ENCODE peak calls at places on chromosomes 5 and 9, in seven cellular contexts. G is A549; E is Caco-2; I is CD4-positive, CD25-positive, alpha-beta regulatory T cell; T is mucosa of descending colon; P is mammary epithelial cell; H is small intestine. O is an unnamed sample. For H3K4me1, the result is how much of the 10 kb centered on the place peaks cover.

GRCh38 chr5:124156408-124157027 is 589.9 kb downstream of the ZNF608 start:
- DNase-seq in G (no peak), E (no peak), I (no peak), T (no peak), P (no peak), H (no peak), O (no peak)

GRCh38 chr5:53099546-53099945 is 10.0 kb downstream of the MOCS2 start:
- DNase-seq in G (no peak), E (no peak), I (no peak), T (no peak), P (no peak), H (no peak), O (no peak)

GRCh38 chr5:180898621-180899246 is at the start of gene BTNL8:
- DNase-seq in G (no peak), E (peak), I (no peak), T (peak), P (peak), H (peak), O (peak)

GRCh38 chr9:96565684-96566360 is 53.8 kb downstream of the CDC14B start:
- DNase-seq in G (no peak), E (no peak), I (no peak), T (peak), P (peak), H (no peak), O (peak)

GRCh38 chr5:2505217-2505616 is 246.3 kb downstream of the IRX2 start:
- DNase-seq in G (no peak), E (no peak), I (no peak), T (no peak), P (no peak), H (no peak), O (no peak)

GRCh38 chr9:71509054-71509453 is 259.3 kb downstream of the CEMIP2 start:
- DNase-seq in G (peak), E (no peak), I (no peak), T (no peak), P (peak), H (no peak), O (no peak)

GRCh38 chr5:145341842-145342241 is 493.3 kb downstream of the PRELID2 start:
- DNase-seq in G (peak), E (no peak), I (no peak), T (no peak), P (peak), H (no peak), O (no peak)

GRCh38 chr5:34919077-34919476 is 3.6 kb downstream of the BRIX1 start:
- DNase-seq in G (peak), E (no peak), I (no peak), T (no peak), P (no peak), H (no peak), O (no peak)

GRCh38 chr9:2802494-2802921 is 41.4 kb downstream of the PUM3 start:
- DNase-seq in G (peak), E (no peak), I (no peak), T (no peak), P (no peak), H (no peak), O (no peak)

GRCh38 chr5:41908374-41909079 is 4.4 kb downstream of the RIMOC1 start:
- DNase-seq in G (no peak), E (no peak), I (no peak), T (no peak), P (peak), H (no peak), O (no peak)

GRCh38 chr5:83802686-83803085 is 82.0 kb upstream of the HAPLN1 start:
- DNase-seq in G (no peak), E (no peak), I (no peak), T (no peak), P (peak), H (no peak), O (no peak)

GRCh38 chr5:180289433-180289832 is 2.5 kb downstream of the MAPK9 start:
- DNase-seq in G (no peak), E (no peak), I (no peak), T (peak), P (peak), H (peak), O (peak)

GRCh38 chr9:31700252-31701045 is 684.0 kb upstream of the ACO1 start:
- DNase-seq in G (no peak), E (no peak), I (no peak), T (no peak), P (peak), H (no peak), O (no peak)

GRCh38 chr5:33313150-33313549 is 127.6 kb upstream of the TARS1 start:
- DNase-seq in G (peak), E (no peak), I (no peak), T (peak), P (peak), H (peak), O (peak)

GRCh38 chr9:134181648-134182034 is 17.3 kb upstream of the RNU6ATAC start:
- DNase-seq in G (no peak), E (no peak), I (no peak), T (no peak), P (no peak), H (no peak), O (no peak)

GRCh38 chr5:176497852-176498251 is 39.4 kb downstream of the RNF44 start:
- DNase-seq in G (no peak), E (no peak), I (no peak), T (no peak), P (peak), H (no peak), O (no peak)

GRCh38 chr9:80285325-80285724 is 713.6 kb downstream of the TLE4 start:
- DNase-seq in G (no peak), E (no peak), I (no peak), T (peak), P (peak), H (no peak), O (no peak)

GRCh38 chr9:92607773-92608172 is 62.2 kb downstream of the IPPK start:
- DNase-seq in G (no peak), E (no peak), I (no peak), T (no peak), P (no peak), H (no peak), O (no peak)

GRCh38 chr5:170443624-170444023 is 54.5 kb upstream of the KCNMB1 start:
- DNase-seq in G (no peak), E (no peak), I (no peak), T (no peak), P (no peak), H (no peak), O (no peak)

GRCh38 chr5:151095341-151096000 is 14.6 kb upstream of the TNIP1 start:
- DNase-seq in G (peak), E (peak), I (no peak), T (peak), P (no peak), H (peak), O (peak)

GRCh38 chr5:5787366-5787765 is 364.9 kb downstream of the ICE1 start:
- DNase-seq in G (no peak), E (no peak), I (no peak), T (no peak), P (no peak), H (no peak), O (no peak)

GRCh38 chr9:35822926-35823325 is 5.6 kb downstream of the FAM221B start:
- DNase-seq in G (no peak), E (no peak), I (no peak), T (no peak), P (no peak), H (no peak), O (no peak)

GRCh38 chr9:109966643-109967368 is 186.8 kb downstream of the PALM2AKAP2 start:
- DNase-seq in G (no peak), E (no peak), I (no peak), T (no peak), P (no peak), H (no peak), O (no peak)
- H3K4me1 ChIP-seq in G (under half), E (under half), I (under half), T (under half), P (under half), H (under half), O (under half)

DNA sequence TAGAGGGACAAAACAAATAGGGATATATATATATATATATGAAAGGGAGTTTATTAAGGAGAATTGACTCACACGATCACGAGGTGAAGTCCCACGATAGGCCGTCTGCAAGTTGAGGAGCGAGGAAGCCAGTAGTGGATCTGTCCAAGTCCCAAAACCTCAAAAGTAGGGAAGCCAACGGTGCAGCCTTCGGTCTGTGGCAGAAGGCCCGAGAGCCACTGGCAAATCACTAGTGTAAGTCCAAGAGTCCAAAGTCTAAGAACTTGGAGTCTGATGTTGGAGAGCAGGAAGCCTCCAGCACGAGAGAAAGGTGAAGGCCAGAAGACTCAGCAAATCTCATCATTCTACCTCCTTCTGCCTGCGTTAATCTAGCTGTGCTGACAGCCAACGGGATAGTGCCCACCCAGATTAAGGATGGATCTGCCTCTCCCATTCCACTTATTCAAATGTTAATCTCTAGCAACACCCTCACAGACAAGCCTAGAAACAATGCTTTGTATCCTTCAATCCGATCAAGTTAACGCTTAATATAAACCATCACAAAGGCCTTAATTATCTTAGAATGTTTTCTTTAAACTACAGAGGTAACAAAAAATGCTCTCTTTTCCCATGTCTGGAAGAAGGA is 23.8 kb upstream of the DAB2 start:
- DNase-seq in G (no peak), E (peak), I (no peak), T (peak), P (no peak), H (peak), O (peak)
- H3K4me1 ChIP-seq in G (under half), E (half or more), I (under half), T (under half), P (under half), H (under half), O (under half)

GRCh38 chr9:33860200-33860871 is 43.4 kb downstream of the UBE2R2 start:
- DNase-seq in G (no peak), E (no peak), I (no peak), T (no peak), P (no peak), H (no peak), O (no peak)
- H3K4me1 ChIP-seq in G (under half), E (under half), I (under half), T (under half), P (under half), H (under half), O (under half)

GRCh38 chr5:159184236-159184635 is 25.1 kb downstream of the RNF145 start:
- DNase-seq in G (no peak), E (no peak), I (no peak), T (no peak), P (no peak), H (no peak), O (no peak)

GRCh38 chr5:159181152-159181551 is 28.2 kb downstream of the RNF145 start:
- DNase-seq in G (no peak), E (no peak), I (no peak), T (no peak), P (no peak), H (no peak), O (no peak)

GRCh38 chr5:159182691-159183090 is 26.7 kb downstream of the RNF145 start:
- DNase-seq in G (peak), E (no peak), I (no peak), T (no peak), P (no peak), H (no peak), O (no peak)

GRCh38 chr5:159184858-159185381 is 24.4 kb downstream of the RNF145 start:
- DNase-seq in G (peak), E (no peak), I (no peak), T (no peak), P (peak), H (no peak), O (no peak)

GRCh38 chr5:159183247-159183646 is 26.1 kb downstream of the RNF145 start:
- DNase-seq in G (no peak), E (no peak), I (no peak), T (no peak), P (no peak), H (no peak), O (no peak)
- H3K4me1 ChIP-seq in G (half or more), E (under half), I (under half), T (under half), P (half or more), H (under half), O (half or more)

GRCh38 chr9:70259512-70259802 is 679 bp downstream of the SMC5 start:
- DNase-seq in G (no peak), E (no peak), I (no peak), T (no peak), P (no peak), H (no peak), O (no peak)
- H3K4me1 ChIP-seq in G (under half), E (under half), I (half or more), T (under half), P (half or more), H (under half), O (half or more)

GRCh38 chr9:124773473-124774130 is 2.5 kb upstream of the NR6A1 start:
- DNase-seq in G (no peak), E (no peak), I (no peak), T (no peak), P (no peak), H (no peak), O (no peak)

GRCh38 chr9:124771867-124772621 is 933 bp upstream of the NR6A1 start:
- DNase-seq in G (peak), E (peak), I (peak), T (peak), P (peak), H (peak), O (peak)

GRCh38 chr9:124769451-124770358 is 1.4 kb downstream of the NR6A1 start:
- DNase-seq in G (peak), E (peak), I (no peak), T (peak), P (peak), H (peak), O (peak)

GRCh38 chr9:124770359-124771020 is 621 bp downstream of the NR6A1 start:
- DNase-seq in G (peak), E (peak), I (peak), T (peak), P (no peak), H (peak), O (peak)

DNA sequence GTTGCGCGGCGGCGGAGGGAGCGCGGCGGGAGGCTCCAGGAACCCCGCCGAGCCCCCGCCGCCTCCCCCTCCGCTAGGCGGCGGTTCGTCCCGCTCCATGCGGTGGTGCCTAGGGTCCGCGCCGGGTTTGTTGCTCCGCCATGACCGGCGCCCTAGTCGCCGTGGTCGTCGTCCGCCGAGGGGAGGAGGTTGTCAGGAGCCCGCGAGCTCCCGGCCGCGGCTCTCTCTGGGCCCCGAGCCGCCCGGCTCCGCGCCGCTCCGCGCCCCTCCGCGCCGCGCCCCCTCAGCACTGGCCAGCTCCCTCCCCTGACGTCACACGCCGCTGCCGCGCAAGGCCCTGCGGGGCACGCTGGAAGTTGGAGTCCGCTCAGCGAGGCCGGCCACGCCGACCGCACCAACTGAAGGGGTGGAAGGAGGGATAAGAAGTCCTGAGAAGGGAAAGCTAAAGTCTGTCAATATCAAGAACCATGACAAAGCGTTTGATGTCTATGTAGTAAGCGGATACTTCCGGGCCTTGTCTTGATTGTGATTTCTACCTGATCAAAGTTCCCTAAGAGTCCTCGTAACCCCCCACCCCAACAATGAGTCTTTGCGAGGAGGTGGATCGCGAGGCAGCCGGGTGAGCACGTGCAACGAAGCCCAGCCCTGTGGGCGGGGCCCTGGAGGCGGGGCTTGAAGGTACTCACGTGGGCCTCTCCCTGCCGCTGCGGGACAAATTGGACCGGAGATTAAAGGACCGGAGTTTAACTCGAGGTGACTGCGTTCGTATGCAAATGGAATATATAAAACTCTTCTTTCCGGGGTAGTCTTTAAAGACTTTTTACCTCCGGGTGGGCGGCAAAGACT is at the start of gene NR6A1:
- DNase-seq in G (peak), E (peak), I (peak), T (peak), P (peak), H (peak), O (peak)
- H3K4me1 ChIP-seq in G (under half), E (under half), I (under half), T (under half), P (under half), H (under half), O (half or more)

DNA sequence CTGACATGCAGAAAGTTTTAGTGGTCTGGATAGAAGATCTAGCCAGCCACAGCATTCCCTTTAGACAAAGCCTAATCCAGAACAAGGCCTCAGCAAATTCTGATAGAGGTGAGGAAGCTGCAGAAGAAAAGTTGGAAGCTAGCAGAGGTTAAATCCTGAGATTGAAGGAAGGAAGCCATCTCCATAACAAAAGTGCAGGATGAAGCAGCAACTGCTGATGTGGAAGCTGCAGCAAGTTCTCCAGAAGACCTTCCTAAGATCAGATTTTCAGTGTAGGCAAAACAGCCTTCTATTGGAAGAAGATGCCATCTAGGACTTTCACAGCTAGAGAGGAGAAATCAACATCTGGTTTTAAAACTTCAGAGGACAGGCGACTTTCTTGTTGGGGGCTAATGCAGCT is 77.5 kb downstream of the TRIO start:
- DNase-seq in G (no peak), E (no peak), I (no peak), T (no peak), P (no peak), H (no peak), O (no peak)
- H3K4me1 ChIP-seq in G (half or more), E (under half), I (under half), T (half or more), P (under half), H (under half), O (half or more)

GRCh38 chr5:140253985-140254384 is 48.9 kb downstream of the PFDN1 start:
- DNase-seq in G (peak), E (peak), I (no peak), T (peak), P (peak), H (peak), O (peak)
- H3K4me1 ChIP-seq in G (under half), E (under half), I (under half), T (under half), P (half or more), H (under half), O (under half)

GRCh38 chr5:132479812-132480441 is 10.6 kb downstream of the IRF1 start:
- DNase-seq in G (no peak), E (no peak), I (no peak), T (no peak), P (no peak), H (no peak), O (no peak)

GRCh38 chr5:132480546-132481242 is 9.9 kb downstream of the IRF1 start:
- DNase-seq in G (no peak), E (no peak), I (peak), T (no peak), P (no peak), H (no peak), O (no peak)

GRCh38 chr5:132478498-132478855 is 12.1 kb downstream of the IRF1 start:
- DNase-seq in G (no peak), E (no peak), I (no peak), T (no peak), P (no peak), H (peak), O (no peak)

GRCh38 chr5:132477784-132478497 is 12.6 kb downstream of the IRF1 start:
- DNase-seq in G (no peak), E (no peak), I (no peak), T (peak), P (no peak), H (peak), O (peak)

DNA sequence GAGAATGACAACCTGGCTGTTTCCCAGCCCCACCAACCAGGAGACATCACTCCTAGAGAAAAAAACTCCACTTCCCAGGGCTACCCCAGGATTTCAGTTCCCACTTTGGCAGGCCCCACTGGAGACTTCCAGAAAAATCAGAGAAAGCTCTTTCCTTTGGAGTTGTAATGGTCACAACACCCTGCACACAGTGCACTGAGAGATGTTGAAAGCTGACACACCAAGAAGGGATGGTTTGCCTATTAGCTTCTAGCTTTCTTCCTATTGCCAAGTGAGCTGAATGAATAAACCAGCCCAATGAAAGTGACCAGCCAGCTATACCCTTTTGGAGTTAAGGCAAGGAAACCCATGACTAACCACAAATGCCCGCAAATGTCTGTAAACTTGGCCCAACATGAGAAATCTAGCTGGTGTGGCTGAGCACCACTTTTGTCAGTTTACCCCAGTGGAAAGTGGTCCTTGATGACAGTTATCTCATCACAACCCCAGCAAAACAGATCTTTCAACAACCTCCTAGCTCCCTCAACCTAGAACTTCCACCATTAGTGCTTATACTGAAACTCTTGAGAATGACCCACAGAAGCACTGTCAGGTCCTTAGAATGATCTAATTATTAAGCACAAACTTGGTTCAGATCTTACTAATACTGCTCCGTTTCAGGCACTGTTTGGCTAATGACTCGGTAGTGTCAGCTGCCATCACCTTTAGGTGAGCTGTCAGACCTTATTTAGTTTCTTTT is 11.3 kb downstream of the IRF1 start:
- DNase-seq in G (no peak), E (no peak), I (no peak), T (no peak), P (no peak), H (no peak), O (no peak)
- H3K4me1 ChIP-seq in G (under half), E (under half), I (half or more), T (under half), P (under half), H (under half), O (under half)

O was measured in transverse colon.